ENCODE peak calls at places on chromosomes 3 and 15, in six cellular contexts. One of them, this sample, is unnamed.
A peak's percentile ranks its signal among the peaks of the same experiment; 100 is the strongest.

GRCh38 chr3:2153047-2153446 is 54.4 kb downstream of the CNTN4 start:
- DNase-seq in NB4: no peak
- DNase-seq in iPS-NIHi11: no peak
- DNase-seq in NCI-H748 treated with DMSO at 0.1 percent for 48 hours: no peak
- DNase-seq in NCI-H1092 treated with DMSO at 0.1 percent for 48 hours: no peak
- DNase-seq in GM12891: no peak
- DNase-seq in this sample: no peak

GRCh38 chr3:41050149-41050548 is 149.2 kb upstream of the CTNNB1 start:
- DNase-seq in NCI-H1092 treated with DMSO at 0.1 percent for 48 hours: no peak
- DNase-seq in NB4: no peak
- DNase-seq in GM12891: no peak
- DNase-seq in NCI-H748 treated with DMSO at 0.1 percent for 48 hours: no peak
- DNase-seq in iPS-NIHi11: no peak
- DNase-seq in this sample: no peak

GRCh38 chr15:91032919-91033803 is 10.8 kb upstream of the VPS33B start:
- DNase-seq in GM12891: no peak
- DNase-seq in NCI-H748 treated with DMSO at 0.1 percent for 48 hours: peak; percentile 26
- DNase-seq in NCI-H1092 treated with DMSO at 0.1 percent for 48 hours: peak; percentile 13
- DNase-seq in NB4: peak; percentile 63
- DNase-seq in iPS-NIHi11: peak; percentile 86
- DNase-seq in this sample: no peak

GRCh38 chr3:40843851-40844548 is 319.2 kb downstream of the ZNF621 start:
- DNase-seq in iPS-NIHi11: no peak
- DNase-seq in NCI-H748 treated with DMSO at 0.1 percent for 48 hours: no peak
- DNase-seq in NCI-H1092 treated with DMSO at 0.1 percent for 48 hours: no peak
- DNase-seq in NB4: no peak
- DNase-seq in GM12891: no peak
- DNase-seq in this sample: no peak

GRCh38 chr3:37498126-37499039 is 324.0 kb upstream of the LRRFIP2 start:
- DNase-seq in NCI-H748 treated with DMSO at 0.1 percent for 48 hours: no peak
- DNase-seq in NCI-H1092 treated with DMSO at 0.1 percent for 48 hours: peak; percentile 7
- DNase-seq in NB4: no peak
- DNase-seq in iPS-NIHi11: no peak
- DNase-seq in GM12891: no peak
- DNase-seq in this sample: no peak

GRCh38 chr3:186640473-186640818 is 247 bp downstream of the FETUB start:
- DNase-seq in GM12891: no peak
- DNase-seq in NCI-H748 treated with DMSO at 0.1 percent for 48 hours: no peak
- DNase-seq in NB4: no peak
- DNase-seq in NCI-H1092 treated with DMSO at 0.1 percent for 48 hours: no peak
- DNase-seq in iPS-NIHi11: peak; percentile 28
- DNase-seq in this sample: no peak

GRCh38 chr15:42156266-42156922 is at the start of gene PLA2G4F:
- DNase-seq in NCI-H748 treated with DMSO at 0.1 percent for 48 hours: no peak
- DNase-seq in NB4: no peak
- DNase-seq in NCI-H1092 treated with DMSO at 0.1 percent for 48 hours: no peak
- DNase-seq in GM12891: no peak
- DNase-seq in iPS-NIHi11: peak; percentile 77
- DNase-seq in this sample: no peak

GRCh38 chr15:48186271-48186670 is 5.2 kb upstream of the CTXN2 start:
- DNase-seq in NB4: no peak
- DNase-seq in NCI-H1092 treated with DMSO at 0.1 percent for 48 hours: no peak
- DNase-seq in NCI-H748 treated with DMSO at 0.1 percent for 48 hours: no peak
- DNase-seq in GM12891: no peak
- DNase-seq in iPS-NIHi11: no peak
- DNase-seq in this sample: no peak

GRCh38 chr3:135229018-135229495 is 434.0 kb downstream of the EPHB1 start:
- DNase-seq in iPS-NIHi11: peak; percentile 44
- DNase-seq in NCI-H1092 treated with DMSO at 0.1 percent for 48 hours: peak; percentile 95
- DNase-seq in GM12891: no peak
- DNase-seq in NB4: peak; percentile 39
- DNase-seq in NCI-H748 treated with DMSO at 0.1 percent for 48 hours: peak; percentile 96
- DNase-seq in this sample: peak; percentile 94

GRCh38 chr3:28912120-28912885 is 368.6 kb upstream of the RBMS3 start:
- DNase-seq in NCI-H748 treated with DMSO at 0.1 percent for 48 hours: no peak
- DNase-seq in GM12891: no peak
- DNase-seq in NB4: no peak
- DNase-seq in NCI-H1092 treated with DMSO at 0.1 percent for 48 hours: no peak
- DNase-seq in iPS-NIHi11: no peak
- DNase-seq in this sample: no peak

GRCh38 chr3:80060664-80061063 is 292.9 kb upstream of the ROBO1 start:
- DNase-seq in NCI-H1092 treated with DMSO at 0.1 percent for 48 hours: no peak
- DNase-seq in iPS-NIHi11: no peak
- DNase-seq in NCI-H748 treated with DMSO at 0.1 percent for 48 hours: no peak
- DNase-seq in NB4: no peak
- DNase-seq in GM12891: no peak
- DNase-seq in this sample: no peak

GRCh38 chr3:185297867-185298266 is 44.0 kb upstream of the EHHADH start:
- DNase-seq in GM12891: no peak
- DNase-seq in NB4: no peak
- DNase-seq in iPS-NIHi11: no peak
- DNase-seq in NCI-H1092 treated with DMSO at 0.1 percent for 48 hours: no peak
- DNase-seq in NCI-H748 treated with DMSO at 0.1 percent for 48 hours: no peak
- DNase-seq in this sample: no peak

GRCh38 chr15:68797157-68797556 is 23.5 kb downstream of the ANP32A start:
- DNase-seq in NCI-H748 treated with DMSO at 0.1 percent for 48 hours: no peak
- DNase-seq in NCI-H1092 treated with DMSO at 0.1 percent for 48 hours: no peak
- DNase-seq in GM12891: no peak
- DNase-seq in NB4: no peak
- DNase-seq in iPS-NIHi11: no peak
- DNase-seq in this sample: no peak

GRCh38 chr15:45611305-45611704 is 23.5 kb upstream of the SQOR start:
- DNase-seq in NB4: peak; percentile 40
- DNase-seq in GM12891: no peak
- DNase-seq in NCI-H748 treated with DMSO at 0.1 percent for 48 hours: no peak
- DNase-seq in NCI-H1092 treated with DMSO at 0.1 percent for 48 hours: no peak
- DNase-seq in iPS-NIHi11: no peak
- DNase-seq in this sample: peak; percentile 15

GRCh38 chr3:54527953-54528352 is 399.9 kb downstream of the LRTM1 start:
- DNase-seq in iPS-NIHi11: no peak
- DNase-seq in NB4: no peak
- DNase-seq in NCI-H748 treated with DMSO at 0.1 percent for 48 hours: no peak
- DNase-seq in NCI-H1092 treated with DMSO at 0.1 percent for 48 hours: no peak
- DNase-seq in GM12891: no peak
- DNase-seq in this sample: no peak

GRCh38 chr3:45927881-45928280 is 15.4 kb upstream of the CXCR6 start:
- DNase-seq in GM12891: no peak
- DNase-seq in NB4: no peak
- DNase-seq in NCI-H748 treated with DMSO at 0.1 percent for 48 hours: no peak
- DNase-seq in iPS-NIHi11: no peak
- DNase-seq in NCI-H1092 treated with DMSO at 0.1 percent for 48 hours: no peak
- DNase-seq in this sample: no peak

GRCh38 chr3:14216257-14217048 is 37.8 kb downstream of the LSM3 start:
- DNase-seq in NCI-H748 treated with DMSO at 0.1 percent for 48 hours: no peak
- DNase-seq in iPS-NIHi11: peak; percentile 81
- DNase-seq in NCI-H1092 treated with DMSO at 0.1 percent for 48 hours: no peak
- DNase-seq in NB4: peak; percentile 90
- DNase-seq in GM12891: no peak
- DNase-seq in this sample: no peak

GRCh38 chr15:78055923-78056713 is 21.4 kb downstream of the TBC1D2B start:
- DNase-seq in NCI-H1092 treated with DMSO at 0.1 percent for 48 hours: no peak
- DNase-seq in GM12891: no peak
- DNase-seq in iPS-NIHi11: peak; percentile 51
- DNase-seq in NB4: peak; percentile 74
- DNase-seq in NCI-H748 treated with DMSO at 0.1 percent for 48 hours: no peak
- DNase-seq in this sample: no peak

GRCh38 chr3:167978071-167978470 is 117.7 kb downstream of the GOLIM4 start:
- DNase-seq in NB4: no peak
- DNase-seq in NCI-H1092 treated with DMSO at 0.1 percent for 48 hours: peak; percentile 85
- DNase-seq in NCI-H748 treated with DMSO at 0.1 percent for 48 hours: no peak
- DNase-seq in GM12891: no peak
- DNase-seq in iPS-NIHi11: no peak
- DNase-seq in this sample: no peak